ENCODE peak calls at places on chromosomes 5 and 9, in five cellular contexts. One of them, this sample, is unnamed.

GRCh38 chr5:95924720-95925119 is 36.9 kb downstream of the ELL2 start:
- DNase-seq in A549: peak; percentile 25
- DNase-seq in stomach: no peak
- DNase-seq in ovary: no peak
- DNase-seq in breast epithelium: no peak
- DNase-seq in this sample: no peak

GRCh38 chr9:105132576-105132975 is 111.9 kb upstream of the SLC44A1 start:
- DNase-seq in A549: peak; percentile 72
- DNase-seq in stomach: no peak
- DNase-seq in ovary: no peak
- DNase-seq in breast epithelium: no peak
- DNase-seq in this sample: no peak

GRCh38 chr5:89255845-89256463 is 373.0 kb upstream of the MEF2C start:
- DNase-seq in A549: peak; percentile 67
- DNase-seq in stomach: no peak
- DNase-seq in ovary: no peak
- DNase-seq in breast epithelium: no peak
- DNase-seq in this sample: peak; percentile 29

GRCh38 chr9:73179594-73179993 is 27.9 kb downstream of the ANXA1 start:
- DNase-seq in A549: peak; percentile 78
- DNase-seq in stomach: no peak
- DNase-seq in ovary: no peak
- DNase-seq in breast epithelium: no peak
- DNase-seq in this sample: no peak

GRCh38 chr5:33690736-33691135 is 201.1 kb downstream of the ADAMTS12 start:
- DNase-seq in A549: no peak
- DNase-seq in stomach: no peak
- DNase-seq in ovary: no peak
- DNase-seq in breast epithelium: no peak
- DNase-seq in this sample: no peak

GRCh38 chr9:69940668-69941067 is 103.0 kb upstream of the MAMDC2 start:
- DNase-seq in A549: no peak
- DNase-seq in stomach: no peak
- DNase-seq in ovary: no peak
- DNase-seq in breast epithelium: no peak
- DNase-seq in this sample: no peak

GRCh38 chr5:10481241-10481932 is 39.7 kb downstream of the ROPN1L start:
- DNase-seq in A549: peak; percentile 62
- DNase-seq in stomach: no peak
- DNase-seq in ovary: no peak
- DNase-seq in breast epithelium: no peak
- DNase-seq in this sample: no peak

GRCh38 chr9:108047264-108047663 is 557.7 kb upstream of the KLF4 start:
- DNase-seq in A549: no peak
- DNase-seq in stomach: no peak
- DNase-seq in ovary: no peak
- DNase-seq in breast epithelium: no peak
- DNase-seq in this sample: no peak

GRCh38 chr5:43193171-43193951 is 1.3 kb downstream of the NIM1K start:
- DNase-seq in A549: peak; percentile 78
- DNase-seq in stomach: no peak
- DNase-seq in ovary: no peak
- DNase-seq in breast epithelium: no peak
- DNase-seq in this sample: peak; percentile 49

GRCh38 chr5:56025303-56025885 is 30.6 kb upstream of the IL6ST start:
- DNase-seq in A549: peak; percentile 86
- DNase-seq in stomach: no peak
- DNase-seq in ovary: no peak
- DNase-seq in breast epithelium: no peak
- DNase-seq in this sample: peak; percentile 23

GRCh38 chr9:80028501-80028900 is 456.7 kb downstream of the TLE4 start:
- DNase-seq in A549: no peak
- DNase-seq in stomach: no peak
- DNase-seq in ovary: no peak
- DNase-seq in breast epithelium: no peak
- DNase-seq in this sample: no peak

GRCh38 chr9:82599550-82599949 is 463.4 kb downstream of the RASEF start:
- DNase-seq in A549: no peak
- DNase-seq in stomach: no peak
- DNase-seq in ovary: no peak
- DNase-seq in breast epithelium: no peak
- DNase-seq in this sample: no peak

GRCh38 chr5:10324519-10325370 is 17.0 kb upstream of the CMBL start:
- DNase-seq in A549: no peak
- DNase-seq in stomach: no peak
- DNase-seq in ovary: no peak
- DNase-seq in breast epithelium: no peak
- DNase-seq in this sample: no peak

GRCh38 chr9:19232830-19233194 is 2.3 kb downstream of the DENND4C start:
- DNase-seq in A549: no peak
- DNase-seq in stomach: no peak
- DNase-seq in ovary: no peak
- DNase-seq in breast epithelium: no peak
- DNase-seq in this sample: peak; percentile 37

GRCh38 chr5:125525356-125525755 is 778.9 kb upstream of the ZNF608 start:
- DNase-seq in A549: no peak
- DNase-seq in stomach: no peak
- DNase-seq in ovary: no peak
- DNase-seq in breast epithelium: no peak
- DNase-seq in this sample: no peak

GRCh38 chr5:139915834-139916233 is 120.2 kb downstream of the PSD2 start:
- DNase-seq in A549: no peak
- DNase-seq in stomach: no peak
- DNase-seq in ovary: no peak
- DNase-seq in breast epithelium: no peak
- DNase-seq in this sample: no peak

GRCh38 chr9:125536184-125537152 is 170.5 kb downstream of the MAPKAP1 start:
- DNase-seq in A549: no peak
- DNase-seq in stomach: no peak
- DNase-seq in ovary: no peak
- DNase-seq in breast epithelium: peak; percentile 68
- DNase-seq in this sample: no peak

GRCh38 chr5:100464418-100464817 is 70.8 kb upstream of the FAM174A start:
- DNase-seq in A549: peak; percentile 2
- DNase-seq in stomach: no peak
- DNase-seq in ovary: no peak
- DNase-seq in breast epithelium: no peak
- DNase-seq in this sample: no peak

GRCh38 chr9:134644715-134645606 is 3.4 kb downstream of the COL5A1 start:
- DNase-seq in A549: peak; percentile 84
- DNase-seq in stomach: peak; percentile 39
- DNase-seq in ovary: peak; percentile 82
- DNase-seq in breast epithelium: peak; percentile 60
- DNase-seq in this sample: no peak
- TF ChIP-seq POLR2A in A549: no peak
- TF ChIP-seq POLR2A in stomach: no peak
- TF ChIP-seq POLR2A in ovary: no peak
- TF ChIP-seq POLR2A in breast epithelium: no peak
- TF ChIP-seq POLR2A in this sample: no peak

GRCh38 chr5:141001854-141002666 is 35.8 kb downstream of the PCDHAC2 start:
- DNase-seq in A549: peak; percentile 33
- DNase-seq in stomach: peak; percentile 27
- DNase-seq in ovary: peak; percentile 19
- DNase-seq in breast epithelium: no peak
- DNase-seq in this sample: no peak

GRCh38 chr5:141003791-141004601 is 37.7 kb downstream of the PCDHAC2 start:
- DNase-seq in A549: peak; percentile 88
- DNase-seq in stomach: peak; percentile 42
- DNase-seq in ovary: no peak
- DNase-seq in breast epithelium: no peak
- DNase-seq in this sample: no peak

GRCh38 chr5:141002667-141002965 is 36.3 kb downstream of the PCDHAC2 start:
- DNase-seq in A549: no peak
- DNase-seq in stomach: no peak
- DNase-seq in ovary: no peak
- DNase-seq in breast epithelium: no peak
- DNase-seq in this sample: no peak

GRCh38 chr5:141001466-141001853 is 35.2 kb downstream of the PCDHAC2 start:
- DNase-seq in A549: peak; percentile 47
- DNase-seq in stomach: no peak
- DNase-seq in ovary: no peak
- DNase-seq in breast epithelium: no peak
- DNase-seq in this sample: no peak

DNA sequence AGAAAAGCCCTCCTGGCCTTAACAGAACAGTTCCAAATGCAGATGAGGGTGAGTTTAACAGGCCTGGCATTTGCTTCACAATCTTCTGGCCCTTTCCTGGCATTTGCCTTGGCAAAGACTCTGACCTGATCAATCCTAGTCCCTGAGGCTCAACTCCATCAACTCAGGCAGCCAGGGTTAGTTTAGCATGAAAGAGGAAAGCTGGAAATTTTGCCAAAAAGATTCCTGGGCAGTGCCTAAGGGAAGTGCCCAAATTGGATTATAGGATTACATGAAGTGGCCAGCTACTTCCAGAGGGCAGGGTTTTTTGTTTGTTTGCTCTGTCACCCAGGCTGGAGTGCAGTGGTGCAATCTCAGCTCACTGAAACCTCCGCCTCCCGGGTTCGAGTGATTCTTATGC is 36.8 kb downstream of the PCDHAC2 start:
- DNase-seq in A549: no peak
- DNase-seq in stomach: no peak
- DNase-seq in ovary: no peak
- DNase-seq in breast epithelium: no peak
- DNase-seq in this sample: no peak
- TF ChIP-seq POLR2A in A549: no peak
- TF ChIP-seq POLR2A in stomach: no peak
- TF ChIP-seq POLR2A in ovary: no peak
- TF ChIP-seq POLR2A in breast epithelium: no peak
- TF ChIP-seq POLR2A in this sample: no peak

GRCh38 chr5:137800700-137801411 is 46.7 kb upstream of the HNRNPA0 start:
- DNase-seq in A549: no peak
- DNase-seq in stomach: no peak
- DNase-seq in ovary: no peak
- DNase-seq in breast epithelium: no peak
- DNase-seq in this sample: no peak
- TF ChIP-seq POLR2A in A549: no peak
- TF ChIP-seq POLR2A in stomach: no peak
- TF ChIP-seq POLR2A in ovary: no peak
- TF ChIP-seq POLR2A in breast epithelium: no peak
- TF ChIP-seq POLR2A in this sample: no peak

GRCh38 chr9:136664000-136664798 is 1.5 kb downstream of the EGFL7 start:
- DNase-seq in A549: no peak
- DNase-seq in stomach: no peak
- DNase-seq in ovary: no peak
- DNase-seq in breast epithelium: no peak
- DNase-seq in this sample: no peak

GRCh38 chr9:136663311-136663679 is 579 bp downstream of the EGFL7 start:
- DNase-seq in A549: no peak
- DNase-seq in stomach: no peak
- DNase-seq in ovary: no peak
- DNase-seq in breast epithelium: no peak
- DNase-seq in this sample: no peak

GRCh38 chr9:136662326-136662655 is 425 bp upstream of the EGFL7 start:
- DNase-seq in A549: no peak
- DNase-seq in stomach: no peak
- DNase-seq in ovary: no peak
- DNase-seq in breast epithelium: no peak
- DNase-seq in this sample: no peak

GRCh38 chr9:136661641-136662325 is 933 bp upstream of the EGFL7 start:
- DNase-seq in A549: no peak
- DNase-seq in stomach: no peak
- DNase-seq in ovary: no peak
- DNase-seq in breast epithelium: no peak
- DNase-seq in this sample: no peak

GRCh38 chr9:136662656-136663310 is at the start of gene EGFL7:
- DNase-seq in A549: no peak
- DNase-seq in stomach: no peak
- DNase-seq in ovary: no peak
- DNase-seq in breast epithelium: no peak
- DNase-seq in this sample: peak; percentile 56
- TF ChIP-seq POLR2A in A549: no peak
- TF ChIP-seq POLR2A in stomach: no peak
- TF ChIP-seq POLR2A in ovary: no peak
- TF ChIP-seq POLR2A in breast epithelium: no peak
- TF ChIP-seq POLR2A in this sample: peak; percentile 68

GRCh38 chr9:124291801-124292396 is 34.1 kb downstream of the NEK6 start:
- DNase-seq in A549: no peak
- DNase-seq in stomach: no peak
- DNase-seq in ovary: no peak
- DNase-seq in breast epithelium: no peak
- DNase-seq in this sample: no peak
- TF ChIP-seq POLR2A in A549: no peak
- TF ChIP-seq POLR2A in stomach: no peak
- TF ChIP-seq POLR2A in ovary: no peak
- TF ChIP-seq POLR2A in breast epithelium: no peak
- TF ChIP-seq POLR2A in this sample: no peak

GRCh38 chr5:131795879-131796792 is 681 bp downstream of the FNIP1 start:
- DNase-seq in A549: peak; percentile 39
- DNase-seq in stomach: peak; percentile 80
- DNase-seq in ovary: peak; percentile 77
- DNase-seq in breast epithelium: peak; percentile 80
- DNase-seq in this sample: peak; percentile 74

GRCh38 chr5:131792900-131793299 is 3.9 kb downstream of the FNIP1 start:
- DNase-seq in A549: no peak
- DNase-seq in stomach: no peak
- DNase-seq in ovary: no peak
- DNase-seq in breast epithelium: no peak
- DNase-seq in this sample: peak; percentile 46

GRCh38 chr5:131795128-131795719 is 1.6 kb downstream of the FNIP1 start:
- DNase-seq in A549: no peak
- DNase-seq in stomach: no peak
- DNase-seq in ovary: no peak
- DNase-seq in breast epithelium: no peak
- DNase-seq in this sample: peak; percentile 55

GRCh38 chr5:131796793-131797693 is at the start of gene FNIP1:
- DNase-seq in A549: peak; percentile 97
- DNase-seq in stomach: peak; percentile 99
- DNase-seq in ovary: peak; percentile 99
- DNase-seq in breast epithelium: peak; percentile 99
- DNase-seq in this sample: peak; percentile 100

GRCh38 chr5:131794596-131794995 is 2.2 kb downstream of the FNIP1 start:
- DNase-seq in A549: no peak
- DNase-seq in stomach: no peak
- DNase-seq in ovary: no peak
- DNase-seq in breast epithelium: no peak
- DNase-seq in this sample: peak; percentile 42
- TF ChIP-seq POLR2A in A549: no peak
- TF ChIP-seq POLR2A in stomach: no peak
- TF ChIP-seq POLR2A in ovary: no peak
- TF ChIP-seq POLR2A in breast epithelium: no peak
- TF ChIP-seq POLR2A in this sample: no peak

GRCh38 chr5:177445052-177446016 is 1.3 kb upstream of the PRR7 start:
- DNase-seq in A549: no peak
- DNase-seq in stomach: no peak
- DNase-seq in ovary: no peak
- DNase-seq in breast epithelium: no peak
- DNase-seq in this sample: no peak
- TF ChIP-seq POLR2A in A549: no peak
- TF ChIP-seq POLR2A in stomach: no peak
- TF ChIP-seq POLR2A in ovary: no peak
- TF ChIP-seq POLR2A in breast epithelium: no peak
- TF ChIP-seq POLR2A in this sample: peak; percentile 10

This sample was measured in erythroblast.